ENCODE peak calls at places on chromosomes 1 and 21, in four cellular contexts. D is IMR-90, J is hippocampal formation, V is NCI-H1930. W is an unnamed sample.

GRCh38 chr1:209627349-209628196 is 24.7 kb downstream of the LAMB3 start:
- DNase-seq in J (peak), D (peak), V (peak), W (peak)

GRCh38 chr21:44006017-44006624 is 6.0 kb upstream of the TRAPPC10 start:
- DNase-seq in V (no peak), D (peak), J (no peak), W (peak)

GRCh38 chr1:226602186-226603029 is 53.8 kb downstream of the STUM start:
- DNase-seq in J (no peak), V (no peak), D (peak), W (peak)

GRCh38 chr1:74824497-74825107 is 91.7 kb downstream of the TYW3 start:
- DNase-seq in D (no peak), V (no peak), J (no peak), W (no peak)

GRCh38 chr1:181190362-181191035 is 102.0 kb downstream of the IER5 start:
- DNase-seq in V (no peak), D (no peak), J (no peak), W (no peak)

GRCh38 chr1:98677288-98677687 is 15.8 kb downstream of the SNX7 start:
- DNase-seq in V (no peak), J (no peak), D (peak), W (peak)

GRCh38 chr1:200107004-200107470 is 79.5 kb downstream of the NR5A2 start:
- DNase-seq in D (no peak), V (no peak), J (no peak), W (no peak)

GRCh38 chr21:41833138-41834115 is 45.7 kb downstream of the PRDM15 start:
- DNase-seq in J (no peak), V (no peak), D (no peak), W (no peak)

GRCh38 chr1:168801032-168801745 is 72.2 kb upstream of the DPT start:
- DNase-seq in J (no peak), V (no peak), D (no peak), W (no peak)

GRCh38 chr1:4687943-4688342 is 33.5 kb downstream of the AJAP1 start:
- DNase-seq in J (no peak), D (no peak), V (no peak), W (no peak)

GRCh38 chr1:19734472-19734999 is 65.2 kb downstream of the TMCO4 start:
- DNase-seq in J (no peak), D (peak), V (no peak), W (peak)

GRCh38 chr1:87942165-87942564 is 613.5 kb downstream of the LMO4 start:
- DNase-seq in D (peak), J (no peak), V (no peak), W (peak)

GRCh38 chr21:41846536-41846935 is 32.6 kb downstream of the PRDM15 start:
- DNase-seq in V (no peak), J (no peak), D (no peak), W (no peak)

GRCh38 chr1:47705517-47706130 is 267.8 kb downstream of the FOXD2 start:
- DNase-seq in J (no peak), V (peak), D (no peak), W (peak)

GRCh38 chr21:35381743-35382310 is 332.7 kb upstream of the RUNX1 start:
- DNase-seq in D (no peak), V (no peak), J (no peak), W (no peak)

GRCh38 chr1:100543640-100544039 is 5.7 kb downstream of the GPR88 start:
- DNase-seq in J (no peak), D (no peak), V (peak), W (no peak)

GRCh38 chr1:77794550-77794949 is 15.1 kb downstream of the MIGA1 start:
- DNase-seq in V (no peak), J (no peak), D (no peak), W (no peak)

GRCh38 chr1:103529746-103530145 is 4.2 kb downstream of the RNPC3 start:
- DNase-seq in J (no peak), D (peak), V (no peak), W (no peak)

GRCh38 chr1:109466440-109467300 is at the start of gene SYPL2:
- DNase-seq in V (no peak), J (no peak), D (peak), W (peak)

GRCh38 chr1:42157667-42158066 is 4.5 kb downstream of the GUCA2B start:
- DNase-seq in J (no peak), V (no peak), D (no peak), W (no peak)

GRCh38 chr1:201371841-201372240 is 5.6 kb downstream of the TNNT2 start:
- DNase-seq in J (no peak), D (no peak), V (no peak), W (no peak)

GRCh38 chr1:150516050-150516591 is 569 bp downstream of the FALEC start:
- DNase-seq in D (no peak), V (peak), J (no peak), W (peak)

GRCh38 chr21:31909153-31909771 is 36.4 kb downstream of the HUNK start:
- DNase-seq in D (peak), V (no peak), J (no peak), W (no peak)

GRCh38 chr1:44693159-44693558 is 18.6 kb downstream of the ARMH1 start:
- DNase-seq in J (no peak), D (no peak), V (no peak), W (no peak)

GRCh38 chr1:209023790-209024189 is 559.7 kb upstream of the CAMK1G start:
- DNase-seq in J (no peak), D (no peak), V (no peak), W (no peak)

GRCh38 chr1:221458430-221459156 is 283.3 kb downstream of the DUSP10 start:
- DNase-seq in J (no peak), D (peak), V (no peak), W (peak)

GRCh38 chr1:16141573-16142336 is 14.1 kb downstream of the EPHA2 start:
- DNase-seq in D (no peak), J (no peak), V (no peak), W (no peak)

GRCh38 chr1:65068202-65069011 is 79.6 kb upstream of the AK4 start:
- DNase-seq in V (no peak), D (peak), J (peak), W (peak)

GRCh38 chr1:168079761-168080160 is 57.0 kb downstream of the GPR161 start:
- DNase-seq in J (no peak), D (peak), V (no peak), W (peak)

GRCh38 chr1:215076312-215076711 is 6.2 kb upstream of the KCNK2 start:
- DNase-seq in D (peak), J (no peak), V (peak), W (peak)

GRCh38 chr21:34255073-34255472 is 108.7 kb upstream of the KCNE2 start:
- DNase-seq in V (no peak), D (no peak), J (no peak), W (no peak)

GRCh38 chr1:44810101-44810761 is 1.9 kb downstream of the BTBD19 start:
- DNase-seq in J (peak), V (no peak), D (no peak), W (no peak)

GRCh38 chr1:227948493-227949260 is 945 bp upstream of the WNT9A start:
- DNase-seq in V (no peak), J (no peak), D (no peak), W (no peak)

GRCh38 chr21:41698071-41698470 is 68.8 kb downstream of the RIPK4 start:
- DNase-seq in V (no peak), D (no peak), J (no peak), W (no peak)

GRCh38 chr1:232038704-232039103 is 412.1 kb downstream of the DISC1 start:
- DNase-seq in V (no peak), D (no peak), J (no peak), W (no peak)

GRCh38 chr1:1402081-1402900 is 3.2 kb upstream of the CCNL2 start:
- DNase-seq in V (peak), J (no peak), D (peak), W (peak)

W was measured in fibroblast of the aortic adventitia.